ENCODE peak calls at places on chromosomes 11 and 22, in four cellular contexts. One of them, this sample, is unnamed.

GRCh38 chr22:23070418-23071162 is at the start of gene GNAZ:
- DNase-seq in MM.1S: no peak
- DNase-seq in thyroid gland: peak; percentile 43
- DNase-seq in psoas muscle: peak; percentile 36
- DNase-seq in this sample: peak; percentile 82

GRCh38 chr11:75946531-75947530 is 131.8 kb downstream of the UVRAG start:
- DNase-seq in psoas muscle: no peak
- DNase-seq in MM.1S: peak; percentile 18
- DNase-seq in thyroid gland: peak; percentile 27
- DNase-seq in this sample: peak; percentile 4

GRCh38 chr11:48141475-48142100 is 75.0 kb upstream of the OR4B1 start:
- DNase-seq in MM.1S: no peak
- DNase-seq in psoas muscle: peak; percentile 19
- DNase-seq in thyroid gland: peak; percentile 44
- DNase-seq in this sample: no peak

GRCh38 chr11:47161134-47161854 is 15.4 kb downstream of the ARFGAP2 start:
- DNase-seq in psoas muscle: peak; percentile 55
- DNase-seq in thyroid gland: peak; percentile 51
- DNase-seq in MM.1S: peak; percentile 46
- DNase-seq in this sample: peak; percentile 87

GRCh38 chr11:95230054-95231034 is 658 bp downstream of the SESN3 start:
- DNase-seq in MM.1S: peak; percentile 34
- DNase-seq in thyroid gland: peak; percentile 20
- DNase-seq in psoas muscle: peak; percentile 17
- DNase-seq in this sample: peak; percentile 53

GRCh38 chr22:20264614-20265452 is 3.3 kb downstream of the RTN4R start:
- DNase-seq in psoas muscle: no peak
- DNase-seq in MM.1S: no peak
- DNase-seq in thyroid gland: no peak
- DNase-seq in this sample: no peak

GRCh38 chr11:11672764-11673163 is 51.0 kb upstream of the GALNT18 start:
- DNase-seq in MM.1S: no peak
- DNase-seq in thyroid gland: no peak
- DNase-seq in psoas muscle: no peak
- DNase-seq in this sample: no peak

GRCh38 chr11:70641366-70641765 is 243.0 kb downstream of the CTTN start:
- DNase-seq in thyroid gland: no peak
- DNase-seq in psoas muscle: no peak
- DNase-seq in MM.1S: no peak
- DNase-seq in this sample: peak; percentile 67

GRCh38 chr11:87722756-87723599 is 452.3 kb downstream of the RAB38 start:
- DNase-seq in psoas muscle: no peak
- DNase-seq in thyroid gland: no peak
- DNase-seq in MM.1S: peak; percentile 36
- DNase-seq in this sample: peak; percentile 47

GRCh38 chr11:114166897-114167323 is 107.4 kb downstream of the ZBTB16 start:
- DNase-seq in psoas muscle: no peak
- DNase-seq in thyroid gland: peak; percentile 10
- DNase-seq in MM.1S: peak; percentile 87
- DNase-seq in this sample: no peak

GRCh38 chr11:79244175-79244804 is 196.5 kb downstream of the TENM4 start:
- DNase-seq in MM.1S: no peak
- DNase-seq in thyroid gland: no peak
- DNase-seq in psoas muscle: no peak
- DNase-seq in this sample: no peak

GRCh38 chr11:71221851-71222250 is 30.5 kb downstream of the SHANK2 start:
- DNase-seq in thyroid gland: no peak
- DNase-seq in psoas muscle: no peak
- DNase-seq in MM.1S: no peak
- DNase-seq in this sample: no peak

GRCh38 chr22:44181033-44181911 is 547 bp downstream of the PARVG start:
- DNase-seq in thyroid gland: no peak
- DNase-seq in MM.1S: peak; percentile 27
- DNase-seq in psoas muscle: no peak
- DNase-seq in this sample: no peak
- H3K27ac ChIP-seq in thyroid gland: no peak overlapping the region
- H3K27ac ChIP-seq in MM.1S: no peak overlapping the region
- H3K27ac ChIP-seq in psoas muscle: no peak overlapping the region
- H3K27ac ChIP-seq in this sample: no peak overlapping the region

GRCh38 chr22:46047841-46048595 is 71.1 kb upstream of the WNT7B start:
- DNase-seq in MM.1S: no peak
- DNase-seq in thyroid gland: no peak
- DNase-seq in psoas muscle: no peak
- DNase-seq in this sample: no peak
- H3K4me1 ChIP-seq in MM.1S: peaks cover 11% of the 10 kb centered on the region
- H3K4me1 ChIP-seq in thyroid gland: peaks cover 40% of the 10 kb centered on the region
- H3K4me1 ChIP-seq in psoas muscle: peaks cover 68% of the 10 kb centered on the region
- H3K4me1 ChIP-seq in this sample: peaks cover 4% of the 10 kb centered on the region

GRCh38 chr11:18669629-18670162 is 28.9 kb upstream of the TMEM86A start:
- DNase-seq in thyroid gland: no peak
- DNase-seq in psoas muscle: no peak
- DNase-seq in MM.1S: no peak
- DNase-seq in this sample: no peak
- H3K27ac ChIP-seq in thyroid gland: no peak overlapping the region
- H3K27ac ChIP-seq in psoas muscle: no peak overlapping the region
- H3K27ac ChIP-seq in MM.1S: no peak overlapping the region
- H3K27ac ChIP-seq in this sample: no peak overlapping the region

GRCh38 chr22:49950396-49950994 is 10.1 kb upstream of the PIM3 start:
- DNase-seq in MM.1S: peak; percentile 4
- DNase-seq in psoas muscle: no peak
- DNase-seq in thyroid gland: peak; percentile 26
- DNase-seq in this sample: no peak

GRCh38 chr22:49951001-49951677 is 9.4 kb upstream of the PIM3 start:
- DNase-seq in MM.1S: no peak
- DNase-seq in thyroid gland: peak; percentile 100
- DNase-seq in psoas muscle: no peak
- DNase-seq in this sample: no peak

GRCh38 chr22:49948573-49948957 is 12.0 kb upstream of the PIM3 start:
- DNase-seq in MM.1S: no peak
- DNase-seq in thyroid gland: peak; percentile 58
- DNase-seq in psoas muscle: no peak
- DNase-seq in this sample: no peak

GRCh38 chr22:49948958-49949913 is 11.3 kb upstream of the PIM3 start:
- DNase-seq in thyroid gland: peak; percentile 98
- DNase-seq in psoas muscle: no peak
- DNase-seq in MM.1S: no peak
- DNase-seq in this sample: no peak

DNA sequence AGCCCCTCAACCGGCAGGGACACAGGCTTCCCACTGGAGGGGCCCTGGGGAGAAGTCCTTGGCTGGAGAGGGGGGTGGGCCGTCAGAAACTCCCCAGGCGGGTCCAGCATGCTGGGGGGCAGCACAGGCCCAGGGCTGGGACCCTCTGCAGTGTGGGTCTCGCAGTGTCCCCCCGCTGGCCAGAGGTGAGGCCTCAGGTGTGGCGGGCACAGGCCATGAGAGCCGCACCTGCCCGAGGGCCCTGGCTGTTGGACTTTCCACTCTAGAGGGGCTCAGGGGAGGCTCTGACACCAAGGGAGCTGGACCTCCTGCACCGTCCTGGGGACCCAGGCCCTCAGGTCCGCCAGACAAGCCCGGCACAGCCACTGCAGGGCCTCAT is 10.7 kb upstream of the PIM3 start:
- DNase-seq in MM.1S: no peak
- DNase-seq in thyroid gland: no peak
- DNase-seq in psoas muscle: no peak
- DNase-seq in this sample: no peak
- H3K4me1 ChIP-seq in MM.1S: no peaks in the 10 kb centered on the region
- H3K4me1 ChIP-seq in thyroid gland: peaks cover 70% of the 10 kb centered on the region
- H3K4me1 ChIP-seq in psoas muscle: peaks cover 21% of the 10 kb centered on the region
- H3K4me1 ChIP-seq in this sample: peaks cover 14% of the 10 kb centered on the region

GRCh38 chr22:49294656-49295464 is 532.8 kb downstream of the BRD1 start:
- DNase-seq in MM.1S: no peak
- DNase-seq in psoas muscle: no peak
- DNase-seq in thyroid gland: no peak
- DNase-seq in this sample: no peak
- H3K27ac ChIP-seq in MM.1S: no peak overlapping the region
- H3K27ac ChIP-seq in psoas muscle: no peak overlapping the region
- H3K27ac ChIP-seq in thyroid gland: no peak overlapping the region
- H3K27ac ChIP-seq in this sample: no peak overlapping the region

This sample was measured in neural progenitor cell.